ENCODE peak calls at places on chromosomes 16 and 17, in seven cellular contexts. H is HepG2, G is GM12878, A is HCT116, I is H1, L is SK-N-SH, E is K562. M is an unnamed sample.

GRCh38 chr17:62737513-62737912 is 70.6 kb downstream of the MARCHF10 start:
- DNase-seq in H (no peak), G (no peak), A (no peak), I (no peak), L (no peak), E (no peak), M (no peak)

GRCh38 chr16:71626018-71626857 is at the start of gene MARVELD3:
- DNase-seq in H (peak; percentile 46), G (no peak), A (peak; percentile 76), I (peak; percentile 70), L (peak; percentile 69), E (peak; percentile 40), M (peak; percentile 95)

GRCh38 chr17:12047977-12048376 is 27.3 kb downstream of the MAP2K4 start:
- DNase-seq in H (no peak), G (no peak), A (no peak), I (no peak), L (no peak), E (no peak), M (no peak)

GRCh38 chr16:22660441-22661160 is 149.9 kb downstream of the NPIPB5 start:
- DNase-seq in H (no peak), G (no peak), A (no peak), I (no peak), L (no peak), E (no peak), M (no peak)

GRCh38 chr17:65243838-65244237 is 106.7 kb downstream of the RGS9 start:
- DNase-seq in H (no peak), G (no peak), A (peak; percentile 86), I (no peak), L (no peak), E (no peak), M (no peak)

GRCh38 chr17:4433515-4434031 is at the start of gene SPNS3:
- DNase-seq in H (no peak), G (no peak), A (no peak), I (no peak), L (no peak), E (no peak), M (no peak)

GRCh38 chr16:69618307-69618706 is 52.5 kb downstream of the NFAT5 start:
- DNase-seq in H (no peak), G (no peak), A (no peak), I (no peak), L (no peak), E (no peak), M (no peak)

GRCh38 chr17:81239714-81240555 is 817 bp downstream of the NDUFAF8 start:
- DNase-seq in H (no peak), G (no peak), A (no peak), I (no peak), L (peak; percentile 67), E (no peak), M (peak; percentile 37)

GRCh38 chr17:28818705-28819295 is 23.8 kb downstream of the FAM222B start:
- DNase-seq in H (no peak), G (no peak), A (no peak), I (no peak), L (no peak), E (no peak), M (no peak)

GRCh38 chr17:15999974-16000827 is 577 bp downstream of the TTC19 start:
- DNase-seq in H (peak; percentile 15), G (no peak), A (no peak), I (no peak), L (no peak), E (no peak), M (peak; percentile 17)

GRCh38 chr16:84084570-84085270 is 32.0 kb downstream of the MBTPS1 start:
- DNase-seq in H (peak; percentile 78), G (peak; percentile 28), A (peak; percentile 64), I (peak; percentile 49), L (peak; percentile 84), E (peak; percentile 83), M (peak; percentile 82)

GRCh38 chr17:70955441-70955840 is 786.1 kb downstream of the KCNJ2 start:
- DNase-seq in H (no peak), G (no peak), A (no peak), I (no peak), L (no peak), E (no peak), M (no peak)

GRCh38 chr16:2226245-2226793 is 2.9 kb downstream of the E4F1 start:
- DNase-seq in H (peak; percentile 91), G (no peak), A (no peak), I (no peak), L (no peak), E (no peak), M (peak; percentile 88)

GRCh38 chr17:20281860-20282259 is 185.5 kb downstream of the LGALS9B start:
- DNase-seq in H (no peak), G (no peak), A (no peak), I (no peak), L (no peak), E (no peak), M (no peak)

GRCh38 chr16:77657016-77657415 is 65.3 kb upstream of the NUDT7 start:
- DNase-seq in H (peak; percentile 20), G (no peak), A (peak; percentile 10), I (no peak), L (no peak), E (peak; percentile 75), M (peak; percentile 49)

GRCh38 chr17:2059125-2059836 is 4.4 kb downstream of the HIC1 start:
- DNase-seq in H (no peak), G (no peak), A (no peak), I (no peak), L (no peak), E (no peak), M (no peak)

GRCh38 chr17:31582151-31582907 is 190.9 kb downstream of the RAB11FIP4 start:
- DNase-seq in H (no peak), G (peak; percentile 32), A (no peak), I (no peak), L (no peak), E (no peak), M (no peak)

GRCh38 chr16:9119795-9120194 is 28.4 kb downstream of the HAPSTR1 start:
- DNase-seq in H (no peak), G (no peak), A (no peak), I (no peak), L (no peak), E (no peak), M (no peak)

GRCh38 chr17:17900615-17901520 is 64.1 kb upstream of the SREBF1 start:
- DNase-seq in H (peak; percentile 96), G (no peak), A (peak; percentile 78), I (no peak), L (peak; percentile 77), E (no peak), M (no peak)

DNA sequence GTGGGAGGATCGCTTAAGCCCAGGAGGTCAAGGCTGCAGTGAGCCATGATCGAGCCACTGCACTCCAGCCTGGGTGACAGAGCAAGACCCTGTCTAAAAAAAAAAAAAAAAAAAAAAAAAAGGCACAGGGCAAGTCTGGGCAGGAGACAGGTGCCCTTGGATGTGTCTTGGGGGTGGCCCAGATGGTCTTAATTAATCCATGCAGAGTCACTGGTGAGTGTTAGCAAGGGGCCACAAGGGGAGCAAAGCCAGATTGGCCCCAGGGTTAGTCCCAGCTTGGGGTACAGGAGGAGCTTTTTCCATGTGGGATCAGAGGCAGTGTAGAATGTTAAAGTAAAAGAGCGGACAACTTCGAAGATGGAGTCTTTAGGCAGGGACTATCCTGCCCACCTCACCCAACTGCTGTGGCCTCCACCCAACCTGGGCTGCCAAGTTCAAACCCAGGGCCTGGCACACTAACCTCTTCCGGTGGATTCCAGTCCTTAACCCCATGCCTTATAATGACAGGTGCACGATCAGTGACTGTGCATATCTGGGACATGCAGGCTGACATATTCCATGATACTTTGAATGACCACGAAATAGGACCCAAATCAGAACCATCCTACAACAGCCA is 32.2 kb upstream of the MFSD6L start:
- DNase-seq in H (no peak), G (no peak), A (no peak), I (no peak), L (no peak), E (no peak), M (no peak)
- TF ChIP-seq JUND in H (no peak), G (no peak), A (no peak), I (no peak), L (no peak), E (no peak), M (no peak)

GRCh38 chr17:6675426-6675825 is 23.9 kb downstream of the C17orf100 start:
- DNase-seq in H (no peak), G (no peak), A (no peak), I (no peak), L (no peak), E (peak; percentile 13), M (no peak)
- TF ChIP-seq JUND in H (no peak), G (no peak), A (no peak), I (no peak), L (no peak), E (no peak), M (no peak)

GRCh38 chr17:57403241-57403640 is 146.9 kb downstream of the MSI2 start:
- DNase-seq in H (no peak), G (no peak), A (no peak), I (no peak), L (no peak), E (no peak), M (no peak)
- TF ChIP-seq JUND in H (no peak), G (no peak), A (no peak), I (no peak), L (no peak), E (no peak), M (no peak)

DNA sequence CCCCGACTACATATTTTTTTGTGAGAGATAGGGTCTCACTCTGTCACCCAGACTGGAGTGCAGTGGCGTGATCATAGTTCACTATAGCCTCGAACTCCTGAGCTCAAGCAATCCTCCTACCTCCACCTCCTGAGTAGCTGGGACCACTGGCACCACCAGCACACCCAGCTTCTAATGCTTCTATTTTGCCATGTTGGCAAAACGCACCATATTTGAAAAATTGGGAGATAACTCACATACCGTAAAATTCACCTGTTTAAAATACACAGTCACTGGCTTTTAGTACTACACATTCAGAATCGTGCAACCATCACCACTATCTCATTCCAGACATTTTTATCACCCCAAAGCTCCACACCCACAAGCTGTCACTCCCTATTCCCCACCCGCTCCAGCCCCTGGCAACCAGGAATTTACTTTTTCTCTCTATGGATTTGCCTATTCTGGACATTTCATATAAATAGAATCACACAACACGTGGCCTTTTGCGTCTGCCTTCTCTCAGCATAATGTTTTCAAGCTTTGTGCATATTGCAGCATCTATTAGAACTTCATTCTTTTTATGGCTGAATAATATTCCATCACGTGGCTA is 25.0 kb downstream of the PPL start:
- DNase-seq in H (peak; percentile 32), G (no peak), A (no peak), I (no peak), L (no peak), E (no peak), M (no peak)
- TF ChIP-seq JUND in H (no peak), G (no peak), A (no peak), I (no peak), L (no peak), E (no peak), M (no peak)

M was measured in T47D.